ENCODE peak calls at places on chromosomes 11 and 22, in seven cellular contexts. A, T, F, E, U, X and J are unnamed samples.

GRCh38 chr11:94302806-94303205 is 1.6 kb upstream of the IZUMO1R start:
- DNase-seq in U (no peak), A (no peak), F (no peak), T (no peak), E (no peak), X (no peak), J (no peak)

GRCh38 chr11:78217650-78218541 is 29.2 kb downstream of the USP35 start:
- DNase-seq in X (no peak), E (no peak), T (no peak), F (no peak), U (no peak), A (no peak), J (no peak)

GRCh38 chr22:42283288-42284229 is 13.1 kb upstream of the TCF20 start:
- DNase-seq in A (peak), E (no peak), U (no peak), T (no peak), F (peak), X (peak), J (peak)

GRCh38 chr11:295351-296205 is 3.7 kb downstream of the IFITM5 start:
- DNase-seq in T (no peak), F (no peak), A (peak), E (no peak), U (no peak), X (no peak), J (no peak)

GRCh38 chr11:2088746-2089535 is 50.2 kb downstream of the IGF2 start:
- DNase-seq in T (no peak), F (no peak), U (no peak), E (no peak), X (no peak), A (peak), J (no peak)

GRCh38 chr22:20186183-20186870 is 35.5 kb upstream of the CCDC188 start:
- DNase-seq in A (no peak), T (no peak), X (no peak), F (no peak), U (no peak), E (no peak), J (no peak)

GRCh38 chr11:10809373-10810199 is 860 bp upstream of the EIF4G2 start:
- DNase-seq in F (no peak), U (peak), E (peak), X (no peak), T (no peak), A (peak), J (no peak)

GRCh38 chr11:121140369-121140768 is 39.3 kb downstream of the TECTA start:
- DNase-seq in A (no peak), X (no peak), E (no peak), T (no peak), F (no peak), U (no peak), J (no peak)

GRCh38 chr11:109798521-109798920 is 294.7 kb upstream of the ZC3H12C start:
- DNase-seq in U (no peak), F (no peak), T (no peak), A (no peak), E (no peak), X (peak), J (no peak)

GRCh38 chr11:83656931-83657330 is 370.8 kb upstream of the CCDC90B start:
- DNase-seq in F (no peak), E (no peak), X (no peak), A (no peak), T (no peak), U (no peak), J (no peak)

GRCh38 chr11:59097113-59097708 is 9.8 kb upstream of the FAM111B start:
- DNase-seq in U (peak), F (peak), E (peak), T (no peak), A (peak), X (peak), J (peak)

GRCh38 chr11:8867035-8867434 is 44.0 kb upstream of the AKIP1 start:
- DNase-seq in E (no peak), U (no peak), F (no peak), A (no peak), T (no peak), X (no peak), J (no peak)

GRCh38 chr22:28560005-28560742 is 119.5 kb downstream of the TTC28 start:
- DNase-seq in A (no peak), T (no peak), X (no peak), U (no peak), F (no peak), E (peak), J (no peak)

GRCh38 chr22:20580179-20580578 is 72.8 kb downstream of the MED15 start:
- DNase-seq in E (no peak), X (no peak), T (no peak), U (no peak), A (no peak), F (no peak), J (no peak)

GRCh38 chr22:19824197-19825015 is 30.3 kb downstream of the GNB1L start:
- DNase-seq in T (no peak), X (no peak), E (no peak), A (no peak), F (peak), U (no peak), J (no peak)

GRCh38 chr11:16902979-16903378 is 111.2 kb downstream of the PLEKHA7 start:
- DNase-seq in A (no peak), X (no peak), T (no peak), E (peak), F (peak), U (no peak), J (no peak)